ENCODE peak calls at places on chromosomes 1 and 21, in seven cellular contexts. T is CD8-positive, alpha-beta T cell; H is left lung; J is HFF-Myc; V is NB4; O is cardiac fibroblast; S is WTC11. N is an unnamed sample.
A peak's percentile ranks its signal among the peaks of the same experiment; 100 is the strongest.

GRCh38 chr1:2528966-2529750 is 905 bp downstream of the HES5 start:
- DNase-seq in O (no peak), S (peak; percentile 59), J (no peak), V (peak; percentile 41), H (no peak), T (peak; percentile 42), N (no peak)

GRCh38 chr1:169941982-169942830 is 48.5 kb upstream of the SCYL3 start:
- DNase-seq in H (no peak), J (peak; percentile 65), O (peak; percentile 19), S (no peak), V (no peak), T (no peak), N (no peak)

GRCh38 chr1:168553680-168554553 is 10.1 kb upstream of the XCL2 start:
- DNase-seq in T (no peak), S (no peak), V (no peak), J (no peak), H (no peak), O (no peak), N (no peak)

GRCh38 chr1:29933110-29933509 is 696.8 kb downstream of the PTPRU start:
- DNase-seq in H (no peak), S (no peak), J (no peak), O (no peak), T (no peak), V (no peak), N (no peak)

GRCh38 chr1:94384485-94385353 is 33.5 kb upstream of the ABCD3 start:
- DNase-seq in T (no peak), J (no peak), V (no peak), H (peak; percentile 49), O (no peak), S (no peak), N (peak; percentile 23)

GRCh38 chr1:212515329-212515760 is 82.6 kb downstream of the NENF start:
- DNase-seq in T (no peak), V (no peak), O (no peak), S (no peak), J (no peak), H (no peak), N (no peak)

GRCh38 chr1:59595774-59596173 is 219.0 kb upstream of the HOOK1 start:
- DNase-seq in S (no peak), H (no peak), J (peak; percentile 52), V (no peak), T (no peak), O (peak; percentile 21), N (no peak)

GRCh38 chr1:91120421-91120820 is 98.6 kb upstream of the ZNF644 start:
- DNase-seq in H (no peak), J (no peak), O (no peak), S (no peak), V (no peak), T (no peak), N (no peak)

GRCh38 chr1:64175639-64176038 is 27.8 kb upstream of the UBE2U start:
- DNase-seq in S (no peak), J (no peak), T (no peak), V (no peak), O (no peak), H (no peak), N (no peak)

GRCh38 chr1:905811-906531 is 17.8 kb upstream of the SAMD11 start:
- DNase-seq in O (no peak), T (no peak), S (no peak), J (no peak), V (peak; percentile 6), H (peak; percentile 34), N (no peak)

GRCh38 chr21:34020005-34020847 is 53.2 kb upstream of the MRPS6 start:
- DNase-seq in H (no peak), V (peak; percentile 89), J (no peak), S (no peak), T (no peak), O (no peak), N (no peak)

GRCh38 chr1:33349778-33350610 is 29.1 kb upstream of the A3GALT2 start:
- DNase-seq in O (peak; percentile 87), J (no peak), V (peak; percentile 91), H (peak; percentile 89), T (peak; percentile 66), S (peak; percentile 75), N (peak; percentile 85)

GRCh38 chr21:46065215-46065992 is 32.5 kb upstream of the COL6A2 start:
- DNase-seq in J (no peak), T (no peak), V (no peak), S (no peak), H (peak; percentile 52), O (peak; percentile 77), N (no peak)

GRCh38 chr1:163267962-163268361 is 53.8 kb upstream of the NUF2 start:
- DNase-seq in T (no peak), J (no peak), V (no peak), O (no peak), H (no peak), S (no peak), N (no peak)

GRCh38 chr1:226589008-226589733 is 40.6 kb downstream of the STUM start:
- DNase-seq in H (no peak), J (no peak), O (peak; percentile 50), T (no peak), V (peak; percentile 13), S (no peak), N (no peak)

GRCh38 chr1:74733616-74734484 is 898 bp downstream of the TYW3 start:
- DNase-seq in O (peak; percentile 84), H (no peak), J (peak; percentile 75), T (no peak), V (peak; percentile 81), S (no peak), N (peak; percentile 58)

GRCh38 chr1:111422546-111423391 is 4.8 kb downstream of the OVGP1 start:
- DNase-seq in T (no peak), H (peak; percentile 72), S (no peak), O (no peak), V (peak; percentile 82), J (no peak), N (peak; percentile 72)

GRCh38 chr1:231986631-231987291 is 360.2 kb downstream of the DISC1 start:
- DNase-seq in V (no peak), J (no peak), O (peak; percentile 76), H (no peak), T (no peak), S (no peak), N (no peak)

GRCh38 chr1:167043752-167044488 is 46.3 kb downstream of the GPA33 start:
- DNase-seq in S (peak; percentile 28), J (no peak), V (peak; percentile 62), O (peak; percentile 12), T (peak; percentile 49), H (peak; percentile 81), N (peak; percentile 85)

GRCh38 chr1:180611016-180611930 is 20.5 kb upstream of the XPR1 start:
- DNase-seq in J (no peak), O (peak; percentile 56), V (peak; percentile 51), S (no peak), H (no peak), T (no peak), N (no peak)

GRCh38 chr1:212166296-212167039 is 118.7 kb upstream of the PPP2R5A start:
- DNase-seq in T (no peak), O (no peak), H (no peak), V (no peak), S (no peak), J (no peak), N (no peak)

DNA sequence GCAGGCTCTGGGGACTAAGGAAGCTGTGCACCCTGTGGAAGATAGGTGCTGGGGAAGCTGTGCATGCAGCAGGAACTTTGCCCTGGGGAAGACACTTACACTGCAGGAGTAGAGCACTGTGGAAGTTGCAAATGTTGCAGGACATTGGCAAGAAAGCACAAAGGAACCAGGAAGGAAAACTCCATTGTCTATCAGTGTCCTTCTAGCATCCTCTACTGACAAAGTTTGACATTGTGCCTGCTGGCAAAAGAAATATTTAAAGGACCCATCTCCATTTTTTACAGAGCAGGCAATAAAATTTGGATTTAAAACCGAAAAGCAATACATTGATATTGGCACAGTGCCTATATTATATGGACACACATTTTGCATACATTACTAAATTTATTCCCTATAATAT is 394.1 kb downstream of the PBX1 start:
- DNase-seq in H (no peak), V (no peak), J (no peak), T (no peak), S (no peak), O (peak; percentile 8), N (no peak)
- TF ChIP-seq CTCF in H (no peak), V (no peak), J (no peak), T (no peak), S (no peak), O (no peak), N (no peak)

DNA sequence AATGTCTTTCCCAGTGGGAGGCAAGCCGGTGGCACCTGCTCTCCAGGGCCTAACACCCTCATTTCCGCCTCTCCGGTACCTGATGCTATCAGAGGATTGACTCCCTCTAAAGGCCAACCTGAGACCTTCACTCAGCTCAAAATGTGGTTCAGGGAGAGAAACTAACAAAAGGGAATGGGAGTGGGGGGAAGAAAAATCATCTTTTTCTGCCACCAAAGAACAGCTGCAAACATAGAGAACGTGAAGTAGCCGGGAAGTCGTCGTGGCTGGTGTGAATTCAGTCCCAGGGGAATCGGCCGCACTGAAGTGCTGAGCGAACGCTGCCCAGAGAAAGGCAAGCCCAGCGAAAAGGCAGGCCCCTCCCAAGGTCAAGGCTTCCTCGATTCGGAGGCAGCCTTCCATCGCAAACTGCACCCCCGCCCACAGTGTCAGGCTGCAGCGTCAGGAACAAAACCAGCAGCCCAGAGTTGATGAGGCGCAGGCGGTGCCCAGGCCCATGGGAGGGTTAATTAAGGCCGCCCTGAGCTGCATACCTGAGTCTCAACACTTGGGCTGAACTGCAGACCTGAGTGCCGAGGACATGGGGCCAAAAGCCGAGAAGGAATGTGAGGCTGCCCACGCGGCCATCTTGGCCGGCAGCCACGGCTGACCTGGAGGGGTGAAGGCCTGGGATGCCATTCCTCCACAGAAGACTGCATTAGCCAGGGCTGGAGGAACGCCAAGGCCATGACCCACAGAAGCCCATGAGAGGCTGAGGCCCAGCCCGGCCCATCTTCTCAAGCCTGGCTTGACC is 160.2 kb downstream of the PSMG1 start:
- DNase-seq in T (no peak), O (peak; percentile 98), S (no peak), V (no peak), H (no peak), J (no peak), N (no peak)
- TF ChIP-seq CTCF in T (no peak), O (no peak), S (no peak), V (no peak), H (no peak), J (no peak), N (no peak)

GRCh38 chr1:11685210-11685752 is 4.3 kb upstream of the MAD2L2 start:
- DNase-seq in S (no peak), O (no peak), V (no peak), T (no peak), J (no peak), H (no peak), N (no peak)
- TF ChIP-seq CTCF in S (no peak), O (no peak), V (no peak), T (no peak), J (no peak), H (no peak), N (no peak)

DNA sequence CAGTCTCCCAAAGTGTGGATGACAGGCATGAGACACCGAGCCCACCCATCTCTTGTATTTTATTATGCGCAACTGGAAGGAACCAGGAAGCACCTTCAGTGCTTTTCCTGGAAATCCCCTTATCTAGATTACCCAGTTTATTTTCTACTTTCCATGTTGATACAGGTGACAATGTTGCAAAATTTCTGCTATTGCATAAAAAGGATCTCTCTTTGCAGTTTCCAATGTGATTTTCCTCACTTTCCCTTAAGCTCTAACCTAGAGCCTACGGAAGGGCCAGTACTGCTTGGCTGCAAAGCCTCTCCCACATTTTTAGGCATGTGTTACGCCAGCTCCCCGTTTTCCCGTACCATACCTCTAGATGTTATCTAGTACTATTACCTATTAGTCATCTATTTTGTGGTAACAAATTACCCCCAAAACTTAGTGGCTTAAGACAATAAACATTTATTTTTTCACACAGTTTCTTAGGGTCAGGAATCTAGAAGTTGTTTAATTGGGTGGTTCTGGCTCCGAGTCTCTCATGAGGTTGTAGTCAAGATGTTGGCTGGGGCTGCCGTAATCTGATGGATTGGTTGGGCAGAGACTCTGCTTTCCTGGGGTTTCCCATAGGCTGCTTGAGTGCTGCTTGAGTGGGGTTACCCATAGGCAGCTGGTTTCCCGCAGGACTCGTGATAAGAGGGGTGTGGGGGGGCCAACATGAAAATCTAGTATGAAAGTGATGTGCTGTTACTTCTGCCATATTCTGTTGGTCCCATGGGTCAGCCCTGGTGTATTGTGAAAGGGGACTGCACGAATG is 131.5 kb upstream of the HNRNPU start:
- DNase-seq in O (no peak), T (no peak), V (no peak), J (no peak), S (no peak), H (no peak), N (no peak)
- TF ChIP-seq CTCF in O (no peak), T (no peak), V (no peak), J (no peak), S (no peak), H (no peak), N (no peak)